ENCODE peak calls at places on chromosomes 4 and X, in six cellular contexts. H is gastrocnemius medialis, I is OCI-LY7, U is heart left ventricle, E is lung, N is HCT116. P is an unnamed sample.

GRCh38 chr4:40502936-40503335 is 126.7 kb downstream of the RBM47 start:
- DNase-seq in I (peak; percentile 33), U (no peak), E (no peak), N (no peak), H (no peak), P (no peak)

GRCh38 chr4:55600640-55601039 is 8.6 kb upstream of the PDCL2 start:
- DNase-seq in N (no peak), I (no peak), U (no peak), E (no peak), H (no peak), P (no peak)

GRCh38 chr4:124044867-124045266 is 648.3 kb downstream of the SPRY1 start:
- DNase-seq in N (no peak), U (no peak), I (peak; percentile 23), H (no peak), E (no peak), P (no peak)

GRCh38 chr4:99633772-99634171 is 23.9 kb downstream of the C4orf54 start:
- DNase-seq in U (no peak), I (no peak), N (no peak), H (peak; percentile 87), E (no peak), P (no peak)

GRCh38 chr4:3232871-3233271 is 16.1 kb upstream of the MSANTD1 start:
- DNase-seq in U (no peak), I (no peak), H (no peak), N (no peak), E (no peak), P (no peak)

GRCh38 chr4:140884431-140885058 is 128.4 kb upstream of the TBC1D9 start:
- DNase-seq in H (peak; percentile 11), U (peak; percentile 47), N (peak; percentile 71), E (peak; percentile 44), I (peak; percentile 86), P (no peak)

GRCh38 chrX:81261576-81261975 is 59.7 kb downstream of the SH3BGRL start:
- DNase-seq in N (no peak), U (no peak), I (no peak), E (no peak), H (no peak), P (no peak)

GRCh38 chr4:165415910-165416309 is 37.1 kb downstream of the CPE start:
- DNase-seq in H (no peak), E (no peak), I (no peak), N (no peak), U (no peak), P (no peak)

GRCh38 chr4:55553442-55553841 is 6.7 kb upstream of the CLOCK start:
- DNase-seq in U (peak; percentile 27), E (peak; percentile 44), I (peak; percentile 10), N (no peak), H (peak; percentile 17), P (no peak)

GRCh38 chr4:138455097-138455496 is 212.9 kb upstream of the SLC7A11 start:
- DNase-seq in H (no peak), I (no peak), E (no peak), U (no peak), N (no peak), P (no peak)

GRCh38 chrX:68396953-68397352 is 36.3 kb downstream of the OPHN1 start:
- DNase-seq in N (no peak), U (peak; percentile 34), H (no peak), I (no peak), E (no peak), P (no peak)

GRCh38 chrX:17474892-17475291 is 99.9 kb downstream of the NHS start:
- DNase-seq in E (no peak), U (no peak), H (no peak), N (no peak), I (no peak), P (no peak)

GRCh38 chr4:159280442-159281172 is 177.7 kb downstream of the RAPGEF2 start:
- DNase-seq in N (no peak), H (no peak), I (no peak), U (no peak), E (peak; percentile 51), P (no peak)

GRCh38 chr4:44256414-44256813 is 192.2 kb downstream of the KCTD8 start:
- DNase-seq in E (no peak), U (no peak), I (no peak), N (no peak), H (no peak), P (no peak)

GRCh38 chrX:69312141-69312670 is 147.0 kb upstream of the PJA1 start:
- DNase-seq in I (no peak), H (no peak), N (no peak), U (no peak), E (no peak), P (no peak)

GRCh38 chr4:39770969-39771724 is 73.2 kb downstream of the UBE2K start:
- DNase-seq in H (no peak), N (no peak), U (no peak), E (no peak), I (no peak), P (no peak)

GRCh38 chr4:184959309-184959708 is 59.0 kb upstream of the HELT start:
- DNase-seq in I (no peak), N (no peak), H (no peak), E (no peak), U (no peak), P (peak; percentile 18)

GRCh38 chr4:55087016-55087929 is 38.1 kb downstream of the KDR start:
- DNase-seq in E (no peak), I (no peak), H (no peak), U (no peak), N (no peak), P (no peak)

GRCh38 chr4:174061026-174061425 is 222.4 kb downstream of the FBXO8 start:
- DNase-seq in U (no peak), H (no peak), N (no peak), E (no peak), I (no peak), P (no peak)

GRCh38 chrX:110394653-110395052 is 36.0 kb downstream of the RTL9 start:
- DNase-seq in U (no peak), E (no peak), N (no peak), I (no peak), H (no peak), P (no peak)

GRCh38 chr4:15402146-15402545 is 25.7 kb upstream of the C1QTNF7 start:
- DNase-seq in E (no peak), N (no peak), I (no peak), U (no peak), H (no peak), P (no peak)
- H3K4me1 ChIP-seq in E (peaks cover 14% of the 10 kb centered on the region), N (no peaks in the 10 kb centered on the region), I (peaks cover 8% of the 10 kb centered on the region), U (peaks cover 36% of the 10 kb centered on the region), H (no peaks in the 10 kb centered on the region), P (no peaks in the 10 kb centered on the region)

DNA sequence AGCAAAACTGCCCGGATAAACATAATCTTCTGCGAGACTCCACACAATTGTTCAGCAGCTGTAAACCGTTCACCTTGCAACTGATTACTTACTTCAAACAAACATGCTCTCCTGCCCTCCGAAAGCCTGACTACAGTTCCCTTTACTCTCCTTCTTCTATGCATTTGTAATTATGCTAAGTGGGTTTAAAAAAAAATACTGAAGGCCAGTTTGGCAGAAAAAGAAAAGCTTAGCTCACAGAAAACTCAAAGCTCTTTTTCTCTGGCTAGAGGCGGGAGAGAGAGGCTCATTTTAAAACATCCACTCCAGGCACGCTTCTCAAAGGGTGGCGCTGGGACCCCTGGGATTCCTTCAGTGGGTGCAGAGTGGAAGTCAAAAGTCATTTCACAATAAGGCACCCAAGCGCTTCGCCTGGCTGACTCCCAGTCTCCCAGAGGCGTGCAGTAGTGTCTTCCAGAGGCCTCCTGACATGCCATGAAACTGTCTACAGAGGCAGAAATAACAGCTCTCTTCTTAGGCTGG is 1.9 kb downstream of the DHRSX start:
- DNase-seq in H (peak; percentile 56), E (no peak), U (peak; percentile 61), I (peak; percentile 48), N (no peak), P (no peak)
- H3K27ac ChIP-seq in H (peak overlapping the region; percentile 93), E (peak overlapping the region; percentile 64), U (peak overlapping the region; percentile 93), I (peak overlapping the region; percentile 71), N (no peak overlapping the region), P (peak overlapping the region; percentile 92)

GRCh38 chr4:182862166-182862875 is 54.9 kb downstream of the DCTD start:
- DNase-seq in N (no peak), E (no peak), I (no peak), H (no peak), U (no peak), P (no peak)
- TF ChIP-seq CTCF in N (no peak), E (no peak), I (no peak), H (no peak), U (no peak), P (no peak)

GRCh38 chr4:98491862-98492554 is 166.4 kb downstream of the TSPAN5 start:
- DNase-seq in H (no peak), N (no peak), I (no peak), U (no peak), E (no peak), P (no peak)
- H3K4me1 ChIP-seq in H (no peaks in the 10 kb centered on the region), N (no peaks in the 10 kb centered on the region), I (no peaks in the 10 kb centered on the region), U (no peaks in the 10 kb centered on the region), E (no peaks in the 10 kb centered on the region), P (no peaks in the 10 kb centered on the region)

GRCh38 chr4:7043521-7044414 is 596 bp downstream of the TADA2B start:
- DNase-seq in E (peak; percentile 45), I (peak; percentile 68), N (no peak), U (peak; percentile 58), H (peak; percentile 22), P (no peak)

GRCh38 chr4:7042697-7043464 is at the start of gene TADA2B:
- DNase-seq in U (peak; percentile 98), H (peak; percentile 95), N (peak; percentile 91), I (peak; percentile 93), E (peak; percentile 97), P (peak; percentile 97)

GRCh38 chr4:7040760-7041159 is 2.4 kb upstream of the TADA2B start:
- DNase-seq in I (no peak), E (no peak), U (no peak), N (no peak), H (no peak), P (no peak)

GRCh38 chr4:7041246-7041645 is 1.9 kb upstream of the TADA2B start:
- DNase-seq in U (no peak), H (no peak), I (no peak), E (no peak), N (no peak), P (no peak)

GRCh38 chr4:7041851-7042696 is 1.1 kb upstream of the TADA2B start:
- DNase-seq in N (no peak), U (peak; percentile 76), I (no peak), E (peak; percentile 61), H (peak; percentile 16), P (peak; percentile 64)
- H3K27ac ChIP-seq in N (no peak overlapping the region), U (peak overlapping the region; percentile 70), I (no peak overlapping the region), E (peak overlapping the region; percentile 82), H (peak overlapping the region; percentile 72), P (peak overlapping the region; percentile 75)